ENCODE peak calls at places on chromosomes 3 and 15, in nine cellular contexts. U is activated CD4-positive, alpha-beta T cell treated with anti-CD3 and anti-CD28 coated beads, Interleukin-2, amount 50 U/mL, for 4 hours; H is stimulated activated CD8-positive, alpha-beta memory T cell treated with anti-CD3 and anti-CD28 coated beads, Interleukin-15, amount 100 ng/mL, for 4 hours; C is substantia nigra; A is NCI-H69; S is naive thymus-derived CD4-positive, alpha-beta T cell; R is GM04503; L is heart right ventricle; N is midbrain. B is an unnamed sample.

GRCh38 chr15:66673410-66674322 is 28.4 kb upstream of the SMAD6 start:
- DNase-seq in U (no peak), H (no peak), C (no peak), A (peak; percentile 54), S (no peak), R (no peak), L (no peak), N (no peak), B (peak; percentile 53)

GRCh38 chr15:101353240-101353639 is 58.2 kb upstream of the SNRPA1 start:
- DNase-seq in U (no peak), H (no peak), C (no peak), A (no peak), S (no peak), R (no peak), L (no peak), N (no peak), B (no peak)

GRCh38 chr3:78562318-78562717 is 1205.5 kb downstream of the ROBO1 start:
- DNase-seq in U (no peak), H (no peak), C (no peak), A (no peak), S (no peak), R (no peak), L (no peak), N (no peak), B (no peak)

GRCh38 chr3:49173792-49174170 is 2.4 kb downstream of the KLHDC8B start:
- DNase-seq in U (no peak), H (no peak), C (no peak), A (peak; percentile 68), S (no peak), R (no peak), L (peak; percentile 66), N (no peak), B (peak; percentile 72)

GRCh38 chr15:23497710-23498111 is 50.7 kb upstream of the GOLGA6L2 start:
- DNase-seq in U (no peak), H (no peak), C (no peak), A (peak; percentile 47), S (no peak), R (no peak), L (no peak), N (peak; percentile 9), B (peak; percentile 52)

GRCh38 chr3:157094751-157095480 is 65.0 kb downstream of the CCNL1 start:
- DNase-seq in U (no peak), H (no peak), C (no peak), A (no peak), S (no peak), R (no peak), L (no peak), N (no peak), B (no peak)

GRCh38 chr15:69085325-69086081 is 71.0 kb downstream of the NOX5 start:
- DNase-seq in U (no peak), H (no peak), C (no peak), A (no peak), S (no peak), R (no peak), L (no peak), N (no peak), B (no peak)

GRCh38 chr15:84821501-84822021 is 4.4 kb downstream of the ALPK3 start:
- DNase-seq in U (no peak), H (no peak), C (no peak), A (no peak), S (no peak), R (no peak), L (peak; percentile 48), N (no peak), B (no peak)

GRCh38 chr3:89262561-89262960 is 155.1 kb downstream of the EPHA3 start:
- DNase-seq in U (no peak), H (no peak), C (no peak), A (no peak), S (no peak), R (no peak), L (no peak), N (no peak), B (no peak)

GRCh38 chr3:125960456-125961288 is 8.3 kb upstream of the ROPN1B start:
- DNase-seq in U (no peak), H (no peak), C (no peak), A (no peak), S (no peak), R (no peak), L (no peak), N (no peak), B (no peak)

GRCh38 chr3:139044366-139045210 is at the start of gene PRR23C:
- DNase-seq in U (no peak), H (no peak), C (no peak), A (no peak), S (no peak), R (no peak), L (no peak), N (no peak), B (no peak)

GRCh38 chr15:68055224-68055705 is 1.1 kb downstream of the PIAS1 start:
- DNase-seq in U (peak; percentile 58), H (peak; percentile 17), C (no peak), A (peak; percentile 66), S (peak; percentile 71), R (no peak), L (peak; percentile 11), N (peak; percentile 3), B (no peak)

GRCh38 chr3:17577795-17578520 is 164.5 kb downstream of the TBC1D5 start:
- DNase-seq in U (no peak), H (no peak), C (no peak), A (peak; percentile 73), S (no peak), R (peak; percentile 29), L (no peak), N (no peak), B (peak; percentile 21)

GRCh38 chr3:21073561-21073960 is 677.4 kb downstream of the ZNF385D start:
- DNase-seq in U (no peak), H (no peak), C (no peak), A (no peak), S (no peak), R (no peak), L (no peak), N (no peak), B (no peak)

GRCh38 chr3:13301295-13301987 is 118.7 kb downstream of the NUP210 start:
- DNase-seq in U (no peak), H (no peak), C (no peak), A (peak; percentile 19), S (no peak), R (peak; percentile 16), L (no peak), N (no peak), B (no peak)

GRCh38 chr3:155369244-155369643 is 75.8 kb upstream of the STRIT1 start:
- DNase-seq in U (no peak), H (no peak), C (no peak), A (no peak), S (no peak), R (no peak), L (no peak), N (no peak), B (no peak)

GRCh38 chr3:160935413-160936095 is 169.6 kb downstream of the B3GALNT1 start:
- DNase-seq in U (no peak), H (no peak), C (no peak), A (peak; percentile 6), S (no peak), R (no peak), L (no peak), N (no peak), B (no peak)

GRCh38 chr3:16071246-16071645 is 103.2 kb upstream of the GALNT15 start:
- DNase-seq in U (no peak), H (no peak), C (no peak), A (peak; percentile 25), S (no peak), R (no peak), L (no peak), N (no peak), B (no peak)

GRCh38 chr3:41026394-41027177 is 172.7 kb upstream of the CTNNB1 start:
- DNase-seq in U (no peak), H (no peak), C (no peak), A (peak; percentile 0), S (no peak), R (no peak), L (peak; percentile 88), N (peak; percentile 3), B (no peak)

GRCh38 chr15:62363913-62364312 is 198.8 kb upstream of the C2CD4B start:
- DNase-seq in U (no peak), H (no peak), C (no peak), A (no peak), S (no peak), R (no peak), L (no peak), N (no peak), B (no peak)

GRCh38 chr3:39501982-39502837 is 34.7 kb downstream of the MOBP start:
- DNase-seq in U (no peak), H (no peak), C (no peak), A (peak; percentile 22), S (no peak), R (no peak), L (no peak), N (no peak), B (no peak)

GRCh38 chr3:55491296-55491816 is 4.2 kb upstream of the WNT5A start:
- DNase-seq in U (no peak), H (no peak), C (no peak), A (peak; percentile 29), S (no peak), R (peak; percentile 92), L (no peak), N (no peak), B (no peak)

GRCh38 chr3:157922614-157923013 is 183.6 kb downstream of the SHOX2 start:
- DNase-seq in U (no peak), H (no peak), C (no peak), A (no peak), S (no peak), R (no peak), L (no peak), N (no peak), B (no peak)

GRCh38 chr3:61927332-61927731 is 366.0 kb downstream of the PTPRG start:
- DNase-seq in U (no peak), H (no peak), C (no peak), A (no peak), S (no peak), R (peak; percentile 88), L (peak; percentile 91), N (peak; percentile 68), B (no peak)

GRCh38 chr3:59480486-59480995 is 430.7 kb upstream of the CFAP20DC start:
- DNase-seq in U (no peak), H (no peak), C (no peak), A (peak; percentile 20), S (no peak), R (peak; percentile 37), L (no peak), N (no peak), B (no peak)

GRCh38 chr15:32737246-32737757 is 19.5 kb downstream of the GREM1 start:
- DNase-seq in U (no peak), H (no peak), C (no peak), A (no peak), S (no peak), R (no peak), L (no peak), N (no peak), B (no peak)

GRCh38 chr15:39283531-39283930 is 297.3 kb upstream of the THBS1 start:
- DNase-seq in U (no peak), H (no peak), C (no peak), A (no peak), S (no peak), R (no peak), L (no peak), N (no peak), B (no peak)

GRCh38 chr3:15333957-15334263 is 1.5 kb upstream of the SH3BP5 start:
- DNase-seq in U (no peak), H (no peak), C (no peak), A (no peak), S (no peak), R (no peak), L (no peak), N (no peak), B (no peak)

GRCh38 chr3:9404680-9405079 is 7.3 kb downstream of the SETD5 start:
- DNase-seq in U (no peak), H (no peak), C (no peak), A (peak; percentile 71), S (peak; percentile 12), R (no peak), L (no peak), N (no peak), B (peak; percentile 39)

GRCh38 chr3:161695811-161696210 is 199.2 kb downstream of the OTOL1 start:
- DNase-seq in U (no peak), H (no peak), C (no peak), A (no peak), S (no peak), R (no peak), L (no peak), N (no peak), B (no peak)

GRCh38 chr15:77530576-77530975 is 102.1 kb downstream of the LINGO1 start:
- DNase-seq in U (no peak), H (no peak), C (no peak), A (no peak), S (no peak), R (no peak), L (no peak), N (no peak), B (no peak)

B was measured in D341Med.